ENCODE peak calls at places on chromosomes 16 and 17, in eight cellular contexts. One of them, this sample, is unnamed.

GRCh38 chr17:68972119-68972704 is 17.0 kb upstream of the ABCA8 start:
- DNase-seq in GM10248: peak
- DNase-seq in NCI-H1105: no peak
- DNase-seq in esophagus squamous epithelium: no peak
- DNase-seq in uterus: no peak
- DNase-seq in Panc1: no peak
- DNase-seq in SHP77: no peak
- DNase-seq in retina: peak
- DNase-seq in this sample: no peak

GRCh38 chr17:46989637-46990431 is 10.8 kb upstream of the RPRML start:
- DNase-seq in GM10248: peak
- DNase-seq in NCI-H1105: no peak
- DNase-seq in esophagus squamous epithelium: no peak
- DNase-seq in uterus: no peak
- DNase-seq in Panc1: no peak
- DNase-seq in SHP77: no peak
- DNase-seq in retina: no peak
- DNase-seq in this sample: no peak

GRCh38 chr17:36741019-36741902 is 139.9 kb downstream of the MRM1 start:
- DNase-seq in GM10248: no peak
- DNase-seq in NCI-H1105: no peak
- DNase-seq in esophagus squamous epithelium: no peak
- DNase-seq in uterus: no peak
- DNase-seq in Panc1: no peak
- DNase-seq in SHP77: no peak
- DNase-seq in retina: no peak
- DNase-seq in this sample: no peak

GRCh38 chr17:82713015-82713723 is 3.3 kb upstream of the FN3KRP start:
- DNase-seq in GM10248: no peak
- DNase-seq in NCI-H1105: no peak
- DNase-seq in esophagus squamous epithelium: no peak
- DNase-seq in uterus: no peak
- DNase-seq in Panc1: no peak
- DNase-seq in SHP77: no peak
- DNase-seq in retina: no peak
- DNase-seq in this sample: no peak

GRCh38 chr17:81253358-81254131 is 14.4 kb downstream of the NDUFAF8 start:
- DNase-seq in GM10248: peak
- DNase-seq in NCI-H1105: no peak
- DNase-seq in esophagus squamous epithelium: no peak
- DNase-seq in uterus: peak
- DNase-seq in Panc1: peak
- DNase-seq in SHP77: no peak
- DNase-seq in retina: peak
- DNase-seq in this sample: no peak

GRCh38 chr16:9845661-9846361 is 336.4 kb downstream of the GRIN2A start:
- DNase-seq in GM10248: no peak
- DNase-seq in NCI-H1105: no peak
- DNase-seq in esophagus squamous epithelium: no peak
- DNase-seq in uterus: no peak
- DNase-seq in Panc1: no peak
- DNase-seq in SHP77: no peak
- DNase-seq in retina: no peak
- DNase-seq in this sample: peak

GRCh38 chr16:3020604-3021448 is 658 bp downstream of the TNFRSF12A start:
- DNase-seq in GM10248: no peak
- DNase-seq in NCI-H1105: no peak
- DNase-seq in esophagus squamous epithelium: no peak
- DNase-seq in uterus: peak
- DNase-seq in Panc1: peak
- DNase-seq in SHP77: no peak
- DNase-seq in retina: no peak
- DNase-seq in this sample: peak

GRCh38 chr16:24950275-24950674 is 64.9 kb downstream of the ARHGAP17 start:
- DNase-seq in GM10248: no peak
- DNase-seq in NCI-H1105: no peak
- DNase-seq in esophagus squamous epithelium: no peak
- DNase-seq in uterus: no peak
- DNase-seq in Panc1: no peak
- DNase-seq in SHP77: no peak
- DNase-seq in retina: no peak
- DNase-seq in this sample: no peak

GRCh38 chr16:30534368-30535105 is at the start of gene ZNF747:
- DNase-seq in GM10248: peak
- DNase-seq in NCI-H1105: peak
- DNase-seq in esophagus squamous epithelium: peak
- DNase-seq in uterus: peak
- DNase-seq in Panc1: no peak
- DNase-seq in SHP77: peak
- DNase-seq in retina: peak
- DNase-seq in this sample: no peak

GRCh38 chr16:68100504-68100903 is 15.3 kb downstream of the NFATC3 start:
- DNase-seq in GM10248: no peak
- DNase-seq in NCI-H1105: no peak
- DNase-seq in esophagus squamous epithelium: no peak
- DNase-seq in uterus: no peak
- DNase-seq in Panc1: no peak
- DNase-seq in SHP77: no peak
- DNase-seq in retina: no peak
- DNase-seq in this sample: no peak

GRCh38 chr17:72120878-72121163 is at the start of gene SOX9:
- DNase-seq in GM10248: peak
- DNase-seq in NCI-H1105: peak
- DNase-seq in esophagus squamous epithelium: no peak
- DNase-seq in uterus: no peak
- DNase-seq in Panc1: peak
- DNase-seq in SHP77: no peak
- DNase-seq in retina: no peak
- DNase-seq in this sample: peak

This sample was measured in keratinocyte.